ENCODE peak calls at places on chromosomes 2 and 18, in six cellular contexts. B is cardiac muscle cell, G is A673, V is H9, W is body of pancreas, Z is spleen. X is an unnamed sample. For H3K27me3 and H3K4me1, the result is how much of the 10 kb centered on the place peaks cover.

GRCh38 chr2:237315170-237315880 is 98.6 kb downstream of the COL6A3 start:
- DNase-seq in V (no peak), Z (no peak), B (peak), G (peak), W (peak), X (peak)

GRCh38 chr2:20366672-20367116 is 16.1 kb upstream of the PUM2 start:
- DNase-seq in G (no peak), B (no peak), Z (no peak), W (no peak), V (no peak), X (no peak)

GRCh38 chr2:18387479-18388206 is 172.8 kb downstream of the RDH14 start:
- DNase-seq in W (peak), B (peak), V (peak), G (peak), Z (no peak), X (peak)

GRCh38 chr2:21002814-21003192 is 41.1 kb downstream of the APOB start:
- DNase-seq in V (no peak), Z (no peak), W (no peak), G (no peak), B (no peak), X (no peak)

GRCh38 chr18:77009675-77010074 is 122.9 kb downstream of the MBP start:
- DNase-seq in V (no peak), W (no peak), Z (no peak), B (no peak), G (no peak), X (no peak)

GRCh38 chr18:23422751-23423418 is 30.2 kb upstream of the RIOK3 start:
- DNase-seq in B (peak), Z (peak), G (no peak), W (peak), V (no peak), X (peak)

GRCh38 chr2:174438146-174438886 is 42.8 kb downstream of the SCRN3 start:
- DNase-seq in G (no peak), V (no peak), B (peak), W (no peak), Z (no peak), X (no peak)

GRCh38 chr2:9832586-9832985 is 10.7 kb upstream of the TAF1B start:
- DNase-seq in V (no peak), B (peak), Z (no peak), G (no peak), W (no peak), X (no peak)

GRCh38 chr2:206004004-206004693 is 81.8 kb downstream of the INO80D start:
- DNase-seq in W (no peak), G (peak), Z (peak), V (peak), B (peak), X (peak)

GRCh38 chr18:1680108-1680507 is 775.4 kb downstream of the ADCYAP1 start:
- DNase-seq in W (no peak), B (no peak), V (no peak), G (no peak), Z (no peak), X (no peak)

GRCh38 chr2:33216508-33217182 is 259.8 kb upstream of the RASGRP3 start:
- DNase-seq in G (no peak), W (peak), B (peak), V (no peak), Z (no peak), X (no peak)

GRCh38 chr2:16096962-16097361 is 156.6 kb downstream of the MYCN start:
- DNase-seq in B (no peak), Z (no peak), G (no peak), W (no peak), V (no peak), X (peak)

GRCh38 chr18:5707586-5707985 is 163.8 kb upstream of the EPB41L3 start:
- DNase-seq in V (no peak), W (no peak), Z (no peak), G (no peak), B (no peak), X (no peak)

GRCh38 chr2:62768615-62769014 is 63.1 kb downstream of the EHBP1 start:
- DNase-seq in V (no peak), G (no peak), W (no peak), B (no peak), Z (no peak), X (no peak)

GRCh38 chr2:217672472-217672871 is 330.3 kb downstream of the TNS1 start:
- DNase-seq in B (no peak), Z (no peak), G (no peak), W (no peak), V (no peak), X (no peak)

GRCh38 chr2:137964066-137964858 is at the start of gene HNMT:
- DNase-seq in G (peak), W (peak), V (peak), Z (no peak), B (peak), X (peak)

GRCh38 chr2:195026261-195026660 is 630.8 kb upstream of the SLC39A10 start:
- DNase-seq in W (no peak), G (no peak), V (no peak), B (no peak), Z (no peak), X (no peak)

GRCh38 chr2:176158306-176158643 is 1.2 kb downstream of the HOXD3 start:
- DNase-seq in Z (no peak), G (no peak), B (no peak), V (no peak), W (no peak), X (no peak)

GRCh38 chr2:156841321-156841720 is 405.1 kb downstream of the GPD2 start:
- DNase-seq in W (no peak), G (no peak), V (no peak), B (no peak), Z (no peak), X (no peak)

DNA sequence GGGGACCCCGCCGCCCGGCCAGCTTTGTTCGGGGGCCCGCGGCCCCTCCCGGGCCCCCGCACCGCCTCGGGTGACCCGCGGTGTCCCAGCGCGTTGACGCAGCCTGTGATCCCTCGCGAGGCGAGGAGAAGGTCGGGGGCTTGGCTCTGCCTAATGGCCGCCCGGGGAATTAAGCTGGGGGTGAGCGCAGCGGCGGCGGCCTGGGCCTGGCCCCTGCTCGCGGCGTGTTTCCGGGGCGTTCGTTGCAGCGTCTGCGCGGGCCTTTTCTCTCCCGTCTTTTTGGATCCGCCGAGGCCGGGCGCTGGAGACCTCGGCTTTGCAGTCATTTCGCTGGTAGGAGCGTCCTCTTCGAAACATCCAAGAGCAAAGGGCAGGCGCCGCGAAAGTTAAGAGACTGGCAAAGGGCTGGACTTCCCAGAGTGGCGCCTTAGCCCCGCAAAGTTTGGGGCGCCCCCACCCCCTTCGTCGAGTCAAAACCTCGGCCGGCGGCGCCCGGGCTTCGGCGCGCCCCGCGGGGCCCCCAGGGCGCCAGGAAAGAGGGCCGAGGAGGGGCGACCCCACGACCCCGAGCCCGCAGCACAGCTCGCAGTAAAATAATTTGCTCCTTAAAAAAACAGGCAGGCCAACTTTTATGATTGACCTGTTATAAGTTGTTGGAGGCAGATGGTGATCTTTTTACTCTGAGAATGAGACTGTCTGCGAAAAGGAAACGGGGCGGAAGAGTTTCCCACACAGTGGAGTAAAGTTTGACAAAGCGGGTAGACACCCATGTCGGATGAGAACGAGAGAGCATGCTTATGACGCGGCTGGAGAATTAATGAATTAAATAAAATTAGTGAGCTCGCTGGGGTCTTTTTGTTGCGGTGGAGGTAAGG is 1.4 kb downstream of the SALL3 start:
- DNase-seq in Z (no peak), G (no peak), B (peak), W (no peak), V (no peak), X (no peak)
- H3K27me3 ChIP-seq in Z (half or more), G (half or more), B (half or more), W (under half), V (under half), X (under half)

GRCh38 chr18:79525556-79526467 is 130.1 kb downstream of the NFATC1 start:
- DNase-seq in G (peak), W (no peak), V (peak), B (peak), Z (peak), X (no peak)
- H3K4me1 ChIP-seq in G (under half), W (under half), V (under half), B (under half), Z (under half), X (under half)

DNA sequence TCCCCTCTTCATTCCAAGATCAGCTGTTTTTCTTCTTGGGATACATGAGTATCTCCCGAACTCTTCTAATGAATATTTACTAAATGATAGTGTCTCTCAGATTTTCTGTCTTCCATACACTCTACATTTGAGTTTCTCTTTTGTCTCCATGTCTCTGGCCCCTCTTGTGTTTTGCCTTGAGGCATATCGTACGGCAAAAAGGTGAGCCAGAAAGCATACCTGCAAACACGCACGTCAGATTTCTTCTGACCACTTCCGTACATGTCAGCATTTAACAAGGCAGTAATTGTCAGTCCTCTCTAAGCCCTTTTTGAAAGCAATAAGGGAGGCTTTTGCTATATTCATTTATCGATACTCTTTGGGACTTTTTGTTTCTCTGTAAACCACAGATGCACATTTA is 82.4 kb downstream of the FEZ2 start:
- DNase-seq in V (no peak), Z (no peak), B (no peak), W (no peak), G (no peak), X (no peak)
- H3K27ac ChIP-seq in V (no peak), Z (no peak), B (no peak), W (no peak), G (no peak), X (no peak)

GRCh38 chr2:118968031-118968430 is 26.0 kb downstream of the MARCO start:
- DNase-seq in Z (no peak), B (no peak), G (no peak), V (no peak), W (no peak), X (no peak)
- H3K27me3 ChIP-seq in Z (under half), B (under half), G (under half), V (under half), W (under half), X (under half)

GRCh38 chr2:196739031-196739430 is 60.5 kb downstream of the GTF3C3 start:
- DNase-seq in B (no peak), G (no peak), Z (no peak), V (no peak), W (no peak), X (no peak)
- H3K4me1 ChIP-seq in B (under half), G (under half), Z (under half), V (under half), W (under half), X (under half)

DNA sequence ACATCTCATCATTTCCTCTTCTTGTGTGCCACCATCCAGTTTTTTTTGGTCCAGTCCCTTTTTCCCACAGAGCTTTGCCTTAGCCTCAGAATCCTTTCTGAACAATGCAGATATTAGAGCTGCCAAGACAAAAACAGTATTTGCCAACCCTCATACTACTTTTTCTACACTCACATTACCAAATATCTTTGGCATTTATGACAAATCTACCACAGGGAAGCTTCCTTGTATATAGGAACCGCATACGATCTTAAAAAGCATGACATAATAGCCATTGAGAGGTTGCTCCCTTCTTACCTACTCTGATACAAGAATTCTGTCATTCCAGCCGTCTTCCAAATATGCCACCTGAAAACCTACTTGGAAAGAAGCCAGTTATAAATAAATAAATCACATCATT is 9.4 kb downstream of the ZNF24 start:
- DNase-seq in B (peak), G (no peak), Z (no peak), W (no peak), V (no peak), X (no peak)
- H3K27ac ChIP-seq in B (peak), G (no peak), Z (no peak), W (no peak), V (no peak), X (no peak)

GRCh38 chr2:190417045-190417842 is 9.1 kb downstream of the MFSD6 start:
- DNase-seq in V (no peak), G (no peak), W (no peak), B (no peak), Z (no peak), X (no peak)

GRCh38 chr2:190418717-190419116 is 10.6 kb downstream of the MFSD6 start:
- DNase-seq in G (no peak), V (no peak), Z (no peak), W (no peak), B (no peak), X (no peak)

GRCh38 chr2:190415251-190415650 is 7.1 kb downstream of the MFSD6 start:
- DNase-seq in G (no peak), V (no peak), B (no peak), Z (no peak), W (no peak), X (no peak)

GRCh38 chr2:190413421-190413820 is 5.3 kb downstream of the MFSD6 start:
- DNase-seq in W (no peak), B (no peak), G (no peak), Z (no peak), V (no peak), X (no peak)

GRCh38 chr2:190415794-190416729 is 7.9 kb downstream of the MFSD6 start:
- DNase-seq in G (peak), V (no peak), W (no peak), B (no peak), Z (no peak), X (peak)
- H3K27me3 ChIP-seq in G (under half), V (under half), W (under half), B (under half), Z (under half), X (under half)

DNA sequence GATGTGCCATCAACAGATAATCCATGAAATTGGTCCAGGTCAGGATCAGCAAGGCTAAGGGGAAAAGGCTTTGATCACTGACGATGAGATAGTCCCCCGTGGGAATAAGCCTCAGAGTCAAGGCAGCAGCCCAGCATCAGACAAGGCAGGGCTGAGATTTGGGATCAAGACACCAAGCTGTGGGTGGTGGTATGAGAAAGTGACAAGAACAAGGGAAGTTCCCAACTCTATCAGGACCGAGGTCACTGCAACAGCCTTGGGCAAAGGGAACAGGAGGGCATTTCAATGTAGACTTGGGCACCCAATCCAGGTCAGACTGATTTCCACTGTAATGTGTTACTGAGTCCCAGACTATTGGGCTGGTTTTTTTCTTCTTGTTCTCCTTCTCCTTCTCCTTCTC is 18.7 kb downstream of the PLEK start:
- DNase-seq in Z (no peak), B (no peak), G (no peak), V (no peak), W (no peak), X (no peak)
- H3K4me1 ChIP-seq in Z (half or more), B (under half), G (under half), V (under half), W (under half), X (under half)

DNA sequence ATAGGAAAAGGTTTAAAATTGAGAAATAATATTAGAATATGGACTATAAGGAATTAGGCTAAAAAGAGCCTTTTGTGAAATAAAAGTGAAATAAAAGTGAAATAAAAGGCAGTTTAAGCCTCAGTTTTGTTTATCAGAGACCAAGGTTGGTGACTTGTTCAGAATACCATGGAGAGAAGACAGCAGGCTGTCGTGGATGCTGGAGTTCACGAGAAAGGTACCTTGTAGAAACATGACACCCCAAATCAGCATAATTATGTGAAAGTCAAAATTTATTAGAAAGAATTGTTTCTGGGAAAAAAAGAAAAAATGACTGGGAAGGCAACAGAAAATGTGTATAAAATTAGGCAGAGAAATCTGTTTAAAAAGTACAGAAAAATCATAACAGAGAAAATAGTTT is 46.5 kb upstream of the SPAG16 start:
- DNase-seq in B (no peak), G (no peak), Z (no peak), V (no peak), W (no peak), X (no peak)
- H3K27ac ChIP-seq in B (no peak), G (peak), Z (no peak), V (no peak), W (peak), X (no peak)